ENCODE peak calls at places on chromosomes 1 and 21, in five cellular contexts. B, L, A, X and V are unnamed samples.

GRCh38 chr1:228141871-228142615 is 2.0 kb downstream of the GUK1 start:
- DNase-seq in X (no peak), B (peak; percentile 7), L (no peak), A (peak; percentile 30), V (no peak)

GRCh38 chr1:224430511-224431113 is 4.0 kb downstream of the WDR26 start:
- DNase-seq in B (peak; percentile 36), A (no peak), L (no peak), X (peak; percentile 75), V (no peak)

GRCh38 chr1:1377540-1378205 is 2.7 kb upstream of the AURKAIP1 start:
- DNase-seq in L (no peak), X (no peak), A (no peak), B (no peak), V (no peak)

GRCh38 chr21:32916522-32917099 is 109.1 kb upstream of the OLIG2 start:
- DNase-seq in A (no peak), L (no peak), B (no peak), X (peak; percentile 5), V (no peak)

GRCh38 chr1:153790996-153791855 is 16.0 kb downstream of the SLC27A3 start:
- DNase-seq in L (no peak), A (no peak), X (peak; percentile 88), B (no peak), V (peak; percentile 72)

GRCh38 chr1:183757061-183757460 is 47.9 kb upstream of the RGL1 start:
- DNase-seq in A (no peak), B (no peak), X (peak; percentile 72), L (no peak), V (no peak)

GRCh38 chr1:153040950-153041631 is at the start of gene SPRR2D:
- DNase-seq in X (no peak), B (no peak), L (no peak), A (no peak), V (no peak)

GRCh38 chr1:234611153-234611798 is 1.3 kb upstream of the IRF2BP2 start:
- DNase-seq in X (peak; percentile 91), B (no peak), A (peak; percentile 92), L (no peak), V (peak; percentile 77)

GRCh38 chr1:150692720-150693119 is 4.2 kb downstream of the GOLPH3L start:
- DNase-seq in B (no peak), L (no peak), A (no peak), X (no peak), V (no peak)

GRCh38 chr1:2046225-2046917 is 3.8 kb upstream of the PRKCZ start:
- DNase-seq in L (no peak), A (peak; percentile 98), X (peak; percentile 2), B (peak; percentile 87), V (no peak)

GRCh38 chr1:67846538-67846937 is 13.3 kb upstream of the GNG12 start:
- DNase-seq in X (no peak), A (no peak), B (no peak), L (no peak), V (no peak)

GRCh38 chr1:239243003-239243402 is 143.4 kb upstream of the CHRM3 start:
- DNase-seq in L (no peak), B (no peak), X (no peak), A (no peak), V (no peak)

GRCh38 chr1:101105877-101106276 is 80.3 kb upstream of the DPH5 start:
- DNase-seq in B (no peak), X (peak; percentile 37), L (no peak), A (no peak), V (no peak)

GRCh38 chr1:162070094-162070748 is 730 bp downstream of the NOS1AP start:
- DNase-seq in A (peak; percentile 84), L (no peak), X (no peak), B (peak; percentile 61), V (no peak)

GRCh38 chr1:156828414-156829085 is 11.9 kb upstream of the SH2D2A start:
- DNase-seq in B (no peak), X (no peak), A (no peak), L (no peak), V (no peak)

GRCh38 chr1:26912147-26912490 is 1.7 kb downstream of the NR0B2 start:
- DNase-seq in X (no peak), L (no peak), A (no peak), B (no peak), V (no peak)

GRCh38 chr1:50700226-50701020 is 259.6 kb downstream of the FAF1 start:
- DNase-seq in A (peak; percentile 88), B (no peak), L (no peak), X (no peak), V (no peak)

GRCh38 chr1:43147625-43148319 is 24.3 kb downstream of the EBNA1BP2 start:
- DNase-seq in X (peak; percentile 40), L (peak; percentile 56), B (peak; percentile 93), A (peak; percentile 100), V (no peak)

GRCh38 chr1:42777860-42778259 is 6.9 kb upstream of the TMEM269 start:
- DNase-seq in A (peak; percentile 83), L (no peak), B (peak; percentile 33), X (peak; percentile 56), V (no peak)

GRCh38 chr1:8303141-8303540 is 14.8 kb upstream of the SLC45A1 start:
- DNase-seq in X (peak; percentile 30), B (no peak), L (no peak), A (peak; percentile 20), V (peak; percentile 24)

GRCh38 chr1:1826356-1827088 is 48.3 kb upstream of the NADK start:
- DNase-seq in L (no peak), B (no peak), A (no peak), X (no peak), V (no peak)

GRCh38 chr1:243982451-243983018 is 68.5 kb upstream of the ZBTB18 start:
- DNase-seq in B (no peak), X (peak; percentile 5), L (no peak), A (peak; percentile 62), V (no peak)

GRCh38 chr1:36303244-36303643 is 2.9 kb upstream of the SH3D21 start:
- DNase-seq in A (peak; percentile 14), L (no peak), X (no peak), B (no peak), V (no peak)

GRCh38 chr21:27802816-27803475 is 836.1 kb upstream of the ADAMTS5 start:
- DNase-seq in L (no peak), X (peak; percentile 60), B (peak; percentile 38), A (peak; percentile 86), V (no peak)

GRCh38 chr1:167120899-167121298 is 27.0 kb downstream of the STYXL2 start:
- DNase-seq in X (no peak), B (no peak), A (no peak), L (no peak), V (no peak)

GRCh38 chr1:234658143-234658542 is 48.2 kb upstream of the IRF2BP2 start:
- DNase-seq in A (peak; percentile 65), B (peak; percentile 85), X (peak; percentile 70), L (no peak), V (peak; percentile 24)

GRCh38 chr1:57163789-57164188 is 198.0 kb upstream of the C8B start:
- DNase-seq in A (no peak), X (no peak), L (no peak), B (no peak), V (no peak)

GRCh38 chr1:156623946-156624813 is 5.0 kb downstream of the HAPLN2 start:
- DNase-seq in B (peak; percentile 53), A (peak; percentile 94), X (peak; percentile 36), L (peak; percentile 75), V (no peak)

GRCh38 chr1:54137532-54138061 is 15.2 kb downstream of the CDCP2 start:
- DNase-seq in A (no peak), X (peak; percentile 39), B (no peak), L (no peak), V (peak; percentile 71)

GRCh38 chr21:31334648-31335121 is 9.4 kb downstream of the TIAM1 start:
- DNase-seq in B (peak; percentile 46), L (no peak), X (no peak), A (no peak), V (no peak)

GRCh38 chr1:59947047-59947938 is 20.7 kb upstream of the CYP2J2 start:
- DNase-seq in A (peak; percentile 80), L (peak; percentile 54), X (peak; percentile 70), B (peak; percentile 71), V (peak; percentile 9)

DNA sequence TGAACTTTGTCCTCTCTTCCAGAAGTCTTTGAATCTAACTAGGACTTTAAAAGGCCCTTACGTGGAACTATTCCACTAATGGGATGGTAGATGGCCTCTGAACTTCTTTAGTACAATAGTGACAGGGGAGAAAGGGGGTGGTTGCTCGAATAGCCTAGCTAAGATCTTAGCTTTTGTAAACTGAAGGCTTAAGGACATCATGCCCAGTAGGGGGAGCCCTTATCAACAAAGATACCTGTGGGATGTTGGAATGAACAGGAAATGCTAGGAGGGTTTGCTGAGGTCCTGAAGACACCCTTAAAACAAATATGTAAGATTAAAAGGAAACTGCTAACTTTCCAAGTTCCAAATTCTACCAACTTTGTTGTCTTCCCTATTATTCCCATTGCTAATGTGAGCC is 33.2 kb downstream of the NHLH2 start:
- DNase-seq in X (peak; percentile 82), L (no peak), A (peak; percentile 85), B (peak; percentile 75), V (peak; percentile 9)
- TF ChIP-seq CTCF in X (peak; percentile 86), L (peak; percentile 70), A (peak; percentile 89), B (peak; percentile 79), V (peak; percentile 75)

GRCh38 chr1:159188375-159188788 is 16.3 kb upstream of the ACKR1 start:
- DNase-seq in X (peak; percentile 47), B (peak; percentile 71), A (peak; percentile 96), L (no peak), V (no peak)
- H3K4me3 ChIP-seq in X (peak overlapping the region; percentile 17), B (no peak overlapping the region), A (peak overlapping the region; percentile 86), L (peak overlapping the region; percentile 36), V (no peak overlapping the region)

GRCh38 chr1:79617777-79618176 is 611.2 kb upstream of the ADGRL4 start:
- DNase-seq in A (no peak), L (no peak), B (no peak), X (peak; percentile 6), V (no peak)
- TF ChIP-seq CTCF in A (peak; percentile 68), L (no peak), B (no peak), X (peak; percentile 50), V (peak; percentile 9)

GRCh38 chr1:181317261-181317924 is 165.9 kb upstream of the CACNA1E start:
- DNase-seq in B (no peak), A (peak; percentile 52), L (no peak), X (no peak), V (no peak)

GRCh38 chr1:181314959-181315358 is 168.4 kb upstream of the CACNA1E start:
- DNase-seq in A (peak; percentile 56), L (no peak), B (no peak), X (no peak), V (no peak)

GRCh38 chr1:181319903-181320302 is 163.4 kb upstream of the CACNA1E start:
- DNase-seq in B (no peak), L (no peak), X (peak; percentile 19), A (no peak), V (no peak)

GRCh38 chr1:181318858-181319235 is 164.5 kb upstream of the CACNA1E start:
- DNase-seq in L (no peak), X (peak; percentile 62), A (no peak), B (no peak), V (no peak)

GRCh38 chr1:181318022-181318857 is 165.1 kb upstream of the CACNA1E start:
- DNase-seq in X (no peak), B (no peak), A (peak; percentile 78), L (no peak), V (no peak)
- H3K4me3 ChIP-seq in X (no peak overlapping the region), B (no peak overlapping the region), A (peak overlapping the region; percentile 79), L (peak overlapping the region; percentile 44), V (no peak overlapping the region)

GRCh38 chr1:118185083-118185899 is at the start of gene SPAG17:
- DNase-seq in B (peak; percentile 89), X (peak; percentile 15), A (peak; percentile 98), L (peak; percentile 30), V (no peak)
- TF ChIP-seq CTCF in B (peak; percentile 15), X (peak; percentile 12), A (peak; percentile 77), L (no peak), V (peak; percentile 13)